ENCODE peak calls at places on chromosomes 5 and 9, in nine cellular contexts. One of them, this sample, is unnamed.

GRCh38 chr9:89436963-89437625 is 60.8 kb downstream of the SEMA4D start:
- DNase-seq in endothelial cell: no peak
- DNase-seq in epithelial cell of esophagus: peak
- DNase-seq in AG04449: no peak
- DNase-seq in choroid plexus epithelial cell: no peak
- DNase-seq in body of pancreas: peak
- DNase-seq in Calu3: peak
- DNase-seq in fibroblast of pulmonary artery: no peak
- DNase-seq in progenitor cell of endocrine pancreas: no peak
- DNase-seq in this sample: no peak

GRCh38 chr9:70110194-70111041 is 66.8 kb downstream of the MAMDC2 start:
- DNase-seq in endothelial cell: no peak
- DNase-seq in epithelial cell of esophagus: no peak
- DNase-seq in AG04449: no peak
- DNase-seq in choroid plexus epithelial cell: peak
- DNase-seq in body of pancreas: no peak
- DNase-seq in Calu3: no peak
- DNase-seq in fibroblast of pulmonary artery: no peak
- DNase-seq in progenitor cell of endocrine pancreas: no peak
- DNase-seq in this sample: no peak

GRCh38 chr9:6354072-6354686 is 26.0 kb downstream of the TPD52L3 start:
- DNase-seq in endothelial cell: peak
- DNase-seq in epithelial cell of esophagus: peak
- DNase-seq in AG04449: no peak
- DNase-seq in choroid plexus epithelial cell: peak
- DNase-seq in body of pancreas: peak
- DNase-seq in Calu3: peak
- DNase-seq in fibroblast of pulmonary artery: peak
- DNase-seq in progenitor cell of endocrine pancreas: no peak
- DNase-seq in this sample: peak

GRCh38 chr5:6875376-6875775 is 162.1 kb downstream of the TENT4A start:
- DNase-seq in endothelial cell: no peak
- DNase-seq in epithelial cell of esophagus: peak
- DNase-seq in AG04449: no peak
- DNase-seq in choroid plexus epithelial cell: no peak
- DNase-seq in body of pancreas: no peak
- DNase-seq in Calu3: peak
- DNase-seq in fibroblast of pulmonary artery: no peak
- DNase-seq in progenitor cell of endocrine pancreas: no peak
- DNase-seq in this sample: no peak

GRCh38 chr9:125850763-125851162 is 103.6 kb downstream of the PBX3 start:
- DNase-seq in endothelial cell: no peak
- DNase-seq in epithelial cell of esophagus: peak
- DNase-seq in AG04449: no peak
- DNase-seq in choroid plexus epithelial cell: peak
- DNase-seq in body of pancreas: peak
- DNase-seq in Calu3: peak
- DNase-seq in fibroblast of pulmonary artery: peak
- DNase-seq in progenitor cell of endocrine pancreas: no peak
- DNase-seq in this sample: no peak

GRCh38 chr9:115520626-115521025 is 402.7 kb upstream of the TNC start:
- DNase-seq in endothelial cell: no peak
- DNase-seq in epithelial cell of esophagus: no peak
- DNase-seq in AG04449: no peak
- DNase-seq in choroid plexus epithelial cell: no peak
- DNase-seq in body of pancreas: no peak
- DNase-seq in Calu3: no peak
- DNase-seq in fibroblast of pulmonary artery: no peak
- DNase-seq in progenitor cell of endocrine pancreas: no peak
- DNase-seq in this sample: no peak

GRCh38 chr5:126402591-126402990 is 20.6 kb upstream of the GRAMD2B start:
- DNase-seq in endothelial cell: no peak
- DNase-seq in epithelial cell of esophagus: no peak
- DNase-seq in AG04449: no peak
- DNase-seq in choroid plexus epithelial cell: no peak
- DNase-seq in body of pancreas: no peak
- DNase-seq in Calu3: no peak
- DNase-seq in fibroblast of pulmonary artery: no peak
- DNase-seq in progenitor cell of endocrine pancreas: no peak
- DNase-seq in this sample: no peak

GRCh38 chr9:132268725-132269352 is 85.9 kb downstream of the SETX start:
- DNase-seq in endothelial cell: peak
- DNase-seq in epithelial cell of esophagus: peak
- DNase-seq in AG04449: no peak
- DNase-seq in choroid plexus epithelial cell: peak
- DNase-seq in body of pancreas: peak
- DNase-seq in Calu3: peak
- DNase-seq in fibroblast of pulmonary artery: peak
- DNase-seq in progenitor cell of endocrine pancreas: peak
- DNase-seq in this sample: peak

GRCh38 chr5:170809551-170809950 is 26.0 kb downstream of the GABRP start:
- DNase-seq in endothelial cell: peak
- DNase-seq in epithelial cell of esophagus: peak
- DNase-seq in AG04449: no peak
- DNase-seq in choroid plexus epithelial cell: peak
- DNase-seq in body of pancreas: peak
- DNase-seq in Calu3: no peak
- DNase-seq in fibroblast of pulmonary artery: peak
- DNase-seq in progenitor cell of endocrine pancreas: no peak
- DNase-seq in this sample: peak

GRCh38 chr9:1042466-1042865 is 7.7 kb upstream of the DMRT2 start:
- DNase-seq in endothelial cell: peak
- DNase-seq in epithelial cell of esophagus: peak
- DNase-seq in AG04449: no peak
- DNase-seq in choroid plexus epithelial cell: no peak
- DNase-seq in body of pancreas: no peak
- DNase-seq in Calu3: no peak
- DNase-seq in fibroblast of pulmonary artery: no peak
- DNase-seq in progenitor cell of endocrine pancreas: peak
- DNase-seq in this sample: no peak

GRCh38 chr5:178116406-178116885 is 3.1 kb downstream of the N4BP3 start:
- DNase-seq in endothelial cell: no peak
- DNase-seq in epithelial cell of esophagus: no peak
- DNase-seq in AG04449: no peak
- DNase-seq in choroid plexus epithelial cell: no peak
- DNase-seq in body of pancreas: no peak
- DNase-seq in Calu3: no peak
- DNase-seq in fibroblast of pulmonary artery: no peak
- DNase-seq in progenitor cell of endocrine pancreas: no peak
- DNase-seq in this sample: no peak

GRCh38 chr5:61304611-61305369 is 27.3 kb upstream of the ZSWIM6 start:
- DNase-seq in endothelial cell: no peak
- DNase-seq in epithelial cell of esophagus: peak
- DNase-seq in AG04449: no peak
- DNase-seq in choroid plexus epithelial cell: peak
- DNase-seq in body of pancreas: peak
- DNase-seq in Calu3: peak
- DNase-seq in fibroblast of pulmonary artery: peak
- DNase-seq in progenitor cell of endocrine pancreas: no peak
- DNase-seq in this sample: peak

GRCh38 chr5:479566-480319 is 36.8 kb downstream of the EXOC3 start:
- DNase-seq in endothelial cell: no peak
- DNase-seq in epithelial cell of esophagus: no peak
- DNase-seq in AG04449: no peak
- DNase-seq in choroid plexus epithelial cell: no peak
- DNase-seq in body of pancreas: no peak
- DNase-seq in Calu3: no peak
- DNase-seq in fibroblast of pulmonary artery: no peak
- DNase-seq in progenitor cell of endocrine pancreas: no peak
- DNase-seq in this sample: no peak

GRCh38 chr5:477247-477646 is 34.3 kb downstream of the EXOC3 start:
- DNase-seq in endothelial cell: no peak
- DNase-seq in epithelial cell of esophagus: no peak
- DNase-seq in AG04449: no peak
- DNase-seq in choroid plexus epithelial cell: no peak
- DNase-seq in body of pancreas: no peak
- DNase-seq in Calu3: no peak
- DNase-seq in fibroblast of pulmonary artery: no peak
- DNase-seq in progenitor cell of endocrine pancreas: no peak
- DNase-seq in this sample: no peak

GRCh38 chr5:477871-478270 is 34.9 kb downstream of the EXOC3 start:
- DNase-seq in endothelial cell: no peak
- DNase-seq in epithelial cell of esophagus: no peak
- DNase-seq in AG04449: no peak
- DNase-seq in choroid plexus epithelial cell: no peak
- DNase-seq in body of pancreas: no peak
- DNase-seq in Calu3: no peak
- DNase-seq in fibroblast of pulmonary artery: no peak
- DNase-seq in progenitor cell of endocrine pancreas: no peak
- DNase-seq in this sample: no peak

GRCh38 chr5:478982-479535 is 36.1 kb downstream of the EXOC3 start:
- DNase-seq in endothelial cell: no peak
- DNase-seq in epithelial cell of esophagus: no peak
- DNase-seq in AG04449: no peak
- DNase-seq in choroid plexus epithelial cell: no peak
- DNase-seq in body of pancreas: no peak
- DNase-seq in Calu3: no peak
- DNase-seq in fibroblast of pulmonary artery: no peak
- DNase-seq in progenitor cell of endocrine pancreas: no peak
- DNase-seq in this sample: no peak

GRCh38 chr5:478355-478981 is 35.5 kb downstream of the EXOC3 start:
- DNase-seq in endothelial cell: no peak
- DNase-seq in epithelial cell of esophagus: no peak
- DNase-seq in AG04449: no peak
- DNase-seq in choroid plexus epithelial cell: no peak
- DNase-seq in body of pancreas: no peak
- DNase-seq in Calu3: no peak
- DNase-seq in fibroblast of pulmonary artery: no peak
- DNase-seq in progenitor cell of endocrine pancreas: no peak
- DNase-seq in this sample: no peak
- TF ChIP-seq CTCF in endothelial cell: no peak
- TF ChIP-seq CTCF in epithelial cell of esophagus: no peak
- TF ChIP-seq CTCF in AG04449: no peak
- TF ChIP-seq CTCF in choroid plexus epithelial cell: no peak
- TF ChIP-seq CTCF in body of pancreas: no peak
- TF ChIP-seq CTCF in Calu3: no peak
- TF ChIP-seq CTCF in fibroblast of pulmonary artery: no peak
- TF ChIP-seq CTCF in progenitor cell of endocrine pancreas: no peak
- TF ChIP-seq CTCF in this sample: no peak

GRCh38 chr9:98888794-98889495 is 54.8 kb upstream of the COL15A1 start:
- DNase-seq in endothelial cell: no peak
- DNase-seq in epithelial cell of esophagus: no peak
- DNase-seq in AG04449: no peak
- DNase-seq in choroid plexus epithelial cell: no peak
- DNase-seq in body of pancreas: no peak
- DNase-seq in Calu3: no peak
- DNase-seq in fibroblast of pulmonary artery: no peak
- DNase-seq in progenitor cell of endocrine pancreas: no peak
- DNase-seq in this sample: no peak

GRCh38 chr9:98884849-98885248 is 58.9 kb upstream of the COL15A1 start:
- DNase-seq in endothelial cell: no peak
- DNase-seq in epithelial cell of esophagus: no peak
- DNase-seq in AG04449: no peak
- DNase-seq in choroid plexus epithelial cell: no peak
- DNase-seq in body of pancreas: no peak
- DNase-seq in Calu3: no peak
- DNase-seq in fibroblast of pulmonary artery: no peak
- DNase-seq in progenitor cell of endocrine pancreas: no peak
- DNase-seq in this sample: no peak

GRCh38 chr9:98885575-98886292 is 58.0 kb upstream of the COL15A1 start:
- DNase-seq in endothelial cell: no peak
- DNase-seq in epithelial cell of esophagus: no peak
- DNase-seq in AG04449: no peak
- DNase-seq in choroid plexus epithelial cell: no peak
- DNase-seq in body of pancreas: no peak
- DNase-seq in Calu3: no peak
- DNase-seq in fibroblast of pulmonary artery: no peak
- DNase-seq in progenitor cell of endocrine pancreas: no peak
- DNase-seq in this sample: no peak

GRCh38 chr9:98887918-98888510 is 55.7 kb upstream of the COL15A1 start:
- DNase-seq in endothelial cell: no peak
- DNase-seq in epithelial cell of esophagus: peak
- DNase-seq in AG04449: no peak
- DNase-seq in choroid plexus epithelial cell: no peak
- DNase-seq in body of pancreas: no peak
- DNase-seq in Calu3: no peak
- DNase-seq in fibroblast of pulmonary artery: peak
- DNase-seq in progenitor cell of endocrine pancreas: no peak
- DNase-seq in this sample: no peak

GRCh38 chr9:98886691-98887229 is 56.9 kb upstream of the COL15A1 start:
- DNase-seq in endothelial cell: no peak
- DNase-seq in epithelial cell of esophagus: no peak
- DNase-seq in AG04449: no peak
- DNase-seq in choroid plexus epithelial cell: no peak
- DNase-seq in body of pancreas: no peak
- DNase-seq in Calu3: no peak
- DNase-seq in fibroblast of pulmonary artery: peak
- DNase-seq in progenitor cell of endocrine pancreas: no peak
- DNase-seq in this sample: no peak
- TF ChIP-seq CTCF in endothelial cell: no peak
- TF ChIP-seq CTCF in epithelial cell of esophagus: no peak
- TF ChIP-seq CTCF in AG04449: no peak
- TF ChIP-seq CTCF in choroid plexus epithelial cell: no peak
- TF ChIP-seq CTCF in body of pancreas: no peak
- TF ChIP-seq CTCF in Calu3: no peak
- TF ChIP-seq CTCF in fibroblast of pulmonary artery: no peak
- TF ChIP-seq CTCF in progenitor cell of endocrine pancreas: no peak
- TF ChIP-seq CTCF in this sample: no peak

DNA sequence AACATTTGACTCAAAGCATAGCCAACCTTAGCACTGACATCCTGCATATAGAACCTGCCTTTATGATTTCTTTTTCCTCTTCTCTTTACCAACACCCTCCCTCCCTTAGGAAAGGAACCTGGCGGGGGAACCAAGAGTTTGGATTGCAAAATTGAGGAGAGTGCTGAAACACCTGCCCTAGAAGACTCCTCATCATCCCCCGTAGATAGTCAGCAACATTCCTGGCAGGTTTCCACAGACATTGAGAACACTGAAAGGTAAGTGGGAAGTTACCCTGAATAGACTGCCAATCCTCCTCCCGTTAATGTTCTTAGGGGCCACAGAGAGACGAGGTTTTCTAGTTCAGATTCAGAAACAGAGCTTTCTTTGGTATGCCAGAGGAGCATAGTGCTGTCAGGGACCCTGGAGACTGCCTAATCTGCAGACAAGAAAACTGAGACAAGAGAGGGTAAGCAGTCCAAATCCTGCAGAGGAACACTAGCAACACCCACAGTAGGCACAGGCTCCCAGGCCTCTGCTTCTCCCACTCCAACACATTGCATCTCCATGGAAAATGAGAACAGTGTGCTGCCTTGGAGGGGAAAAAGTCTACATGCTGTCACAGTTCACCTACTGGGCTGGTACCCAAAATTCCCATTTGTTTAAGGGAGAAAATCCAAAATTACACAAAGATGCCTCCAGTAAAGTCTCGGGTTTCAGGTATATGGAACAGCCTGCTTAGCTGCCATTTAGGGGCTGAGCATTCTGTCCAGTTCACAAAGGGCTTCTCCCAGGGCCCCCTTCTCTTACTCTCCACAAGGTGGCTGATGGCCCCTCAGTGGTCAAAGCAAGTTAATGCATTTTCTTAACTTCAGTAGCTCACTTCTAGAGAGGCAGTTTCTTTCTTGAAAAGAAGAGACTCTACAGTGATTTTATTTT is 89.0 kb downstream of the RGS7BP start:
- DNase-seq in endothelial cell: peak
- DNase-seq in epithelial cell of esophagus: peak
- DNase-seq in AG04449: no peak
- DNase-seq in choroid plexus epithelial cell: peak
- DNase-seq in body of pancreas: no peak
- DNase-seq in Calu3: peak
- DNase-seq in fibroblast of pulmonary artery: no peak
- DNase-seq in progenitor cell of endocrine pancreas: no peak
- DNase-seq in this sample: no peak
- TF ChIP-seq CTCF in endothelial cell: peak
- TF ChIP-seq CTCF in epithelial cell of esophagus: no peak
- TF ChIP-seq CTCF in AG04449: no peak
- TF ChIP-seq CTCF in choroid plexus epithelial cell: peak
- TF ChIP-seq CTCF in body of pancreas: no peak
- TF ChIP-seq CTCF in Calu3: no peak
- TF ChIP-seq CTCF in fibroblast of pulmonary artery: peak
- TF ChIP-seq CTCF in progenitor cell of endocrine pancreas: peak
- TF ChIP-seq CTCF in this sample: peak

GRCh38 chr5:140175367-140176027 is 509 bp downstream of the CYSTM1 start:
- DNase-seq in endothelial cell: peak
- DNase-seq in epithelial cell of esophagus: peak
- DNase-seq in AG04449: no peak
- DNase-seq in choroid plexus epithelial cell: peak
- DNase-seq in body of pancreas: peak
- DNase-seq in Calu3: peak
- DNase-seq in fibroblast of pulmonary artery: peak
- DNase-seq in progenitor cell of endocrine pancreas: peak
- DNase-seq in this sample: no peak
- TF ChIP-seq CTCF in endothelial cell: no peak
- TF ChIP-seq CTCF in epithelial cell of esophagus: no peak
- TF ChIP-seq CTCF in AG04449: no peak
- TF ChIP-seq CTCF in choroid plexus epithelial cell: peak
- TF ChIP-seq CTCF in body of pancreas: peak
- TF ChIP-seq CTCF in Calu3: no peak
- TF ChIP-seq CTCF in fibroblast of pulmonary artery: peak
- TF ChIP-seq CTCF in progenitor cell of endocrine pancreas: peak
- TF ChIP-seq CTCF in this sample: peak

This sample was measured in AG04450.